ENCODE peak calls at places on chromosomes 12 and 14, in six cellular contexts. P is BJ; V is CD8-positive, alpha-beta T cell; K is EH; C is stimulated activated CD4-positive, alpha-beta T cell treated with anti-CD3 and anti-CD28 coated beads, Interleukin-4, amount 100 ng/mL, for 1 hour; U is type B pancreatic cell. T is an unnamed sample.

GRCh38 chr14:98608071-98609060 is 663.6 kb downstream of the BCL11B start:
- DNase-seq in P (no peak), V (peak), U (no peak), C (no peak), K (no peak), T (no peak)

GRCh38 chr12:123059501-123059900 is 79.0 kb downstream of the ARL6IP4 start:
- DNase-seq in P (no peak), U (no peak), V (no peak), K (no peak), C (no peak), T (no peak)

GRCh38 chr14:79275367-79275655 is 936.0 kb downstream of the DIO2 start:
- DNase-seq in V (no peak), K (no peak), C (no peak), P (no peak), U (no peak), T (no peak)

GRCh38 chr12:52524898-52525591 is 4.9 kb upstream of the KRT5 start:
- DNase-seq in C (no peak), K (no peak), P (no peak), V (no peak), U (peak), T (no peak)

GRCh38 chr12:91127751-91128150 is 16.5 kb upstream of the LUM start:
- DNase-seq in V (no peak), C (no peak), P (no peak), K (peak), U (no peak), T (no peak)

GRCh38 chr14:97077253-97077653 is 280.1 kb downstream of the VRK1 start:
- DNase-seq in P (no peak), V (peak), K (no peak), U (no peak), C (no peak), T (no peak)

GRCh38 chr12:14416658-14417057 is 51.2 kb downstream of the ATF7IP start:
- DNase-seq in U (no peak), V (no peak), K (peak), P (no peak), C (no peak), T (no peak)

GRCh38 chr12:96213869-96214268 is 19.7 kb downstream of the ELK3 start:
- DNase-seq in C (no peak), K (no peak), U (no peak), V (no peak), P (no peak), T (no peak)

GRCh38 chr12:49368240-49368600 is 958 bp downstream of the SPATS2 start:
- DNase-seq in C (no peak), P (no peak), V (no peak), K (no peak), U (no peak), T (no peak)

GRCh38 chr14:22095845-22096510 is 422.4 kb upstream of the OR4E1 start:
- DNase-seq in P (no peak), C (no peak), K (no peak), V (no peak), U (no peak), T (no peak)

GRCh38 chr12:96255077-96255476 is 60.9 kb downstream of the ELK3 start:
- DNase-seq in K (no peak), C (no peak), V (no peak), P (no peak), U (no peak), T (no peak)

GRCh38 chr12:99911967-99912366 is 72.8 kb downstream of the ANKS1B start:
- DNase-seq in V (no peak), U (no peak), K (peak), C (no peak), P (no peak), T (no peak)

GRCh38 chr12:70756791-70757190 is 119.6 kb upstream of the PTPRB start:
- DNase-seq in C (no peak), K (no peak), V (no peak), U (no peak), P (no peak), T (no peak)

GRCh38 chr12:50614167-50614762 is 109.5 kb downstream of the DIP2B start:
- DNase-seq in C (no peak), U (no peak), P (no peak), V (no peak), K (peak), T (no peak)

GRCh38 chr12:25366159-25366558 is 115.4 kb upstream of the KRAS start:
- DNase-seq in U (no peak), P (no peak), C (no peak), V (no peak), K (no peak), T (no peak)

GRCh38 chr14:105203057-105203494 is 22.0 kb upstream of the NUDT14 start:
- DNase-seq in U (peak), P (no peak), C (peak), V (peak), K (peak), T (peak)

GRCh38 chr12:22272596-22272995 is 61.9 kb downstream of the ST8SIA1 start:
- DNase-seq in P (no peak), K (no peak), C (no peak), V (no peak), U (no peak), T (no peak)

GRCh38 chr12:84983289-84983688 is 52.8 kb downstream of the TSPAN19 start:
- DNase-seq in C (no peak), P (no peak), U (no peak), K (no peak), V (no peak), T (no peak)

GRCh38 chr12:51118706-51119105 is 35.3 kb upstream of the CSRNP2 start:
- DNase-seq in U (no peak), C (no peak), K (peak), P (peak), V (no peak), T (no peak)

GRCh38 chr12:26471560-26471959 is 276.2 kb downstream of the SSPN start:
- DNase-seq in U (no peak), P (no peak), V (no peak), C (no peak), K (peak), T (no peak)

GRCh38 chr14:38290601-38291190 is 34.8 kb upstream of the CLEC14A start:
- DNase-seq in P (peak), V (no peak), C (no peak), U (no peak), K (peak), T (no peak)

GRCh38 chr12:108567388-108567787 is 5.0 kb downstream of the ISCU start:
- DNase-seq in P (no peak), C (no peak), U (no peak), K (no peak), V (no peak), T (no peak)

T was measured in activated T-helper 9 cell treated with anti-CD3 and anti-CD28 coated beads, Interleukin-2, amount 50 U/mL, for 16 hours.